ENCODE peak calls at places on chromosome 21, in eight cellular contexts. J is GM03348; F is choroid plexus epithelial cell; B is OCI-LY7; T is activated naive CD4-positive, alpha-beta T cell treated with Interleukin-2 at 50 U/mL for 16 hours; Y is effector memory CD4-positive, alpha-beta T cell; A is NCI-H1436; I is NAMALWA. V is an unnamed sample.

GRCh38 chr21:45456836-45457160 is 51.8 kb downstream of the COL18A1 start:
- DNase-seq in J (no peak), F (no peak), B (no peak), T (no peak), Y (no peak), A (no peak), I (no peak), V (no peak)

GRCh38 chr21:26846036-26846931 is 1.1 kb upstream of the ADAMTS1 start:
- DNase-seq in J (peak), F (peak), B (no peak), T (no peak), Y (no peak), A (no peak), I (no peak), V (peak)

GRCh38 chr21:42262826-42263225 is 43.9 kb downstream of the ABCG1 start:
- DNase-seq in J (no peak), F (peak), B (no peak), T (no peak), Y (no peak), A (no peak), I (no peak), V (peak)

GRCh38 chr21:14321042-14321441 is 61.9 kb downstream of the HSPA13 start:
- DNase-seq in J (peak), F (peak), B (no peak), T (no peak), Y (no peak), A (no peak), I (no peak), V (peak)

GRCh38 chr21:39863111-39863510 is 4.1 kb upstream of the PCP4 start:
- DNase-seq in J (no peak), F (no peak), B (no peak), T (no peak), Y (no peak), A (peak), I (no peak), V (no peak)

GRCh38 chr21:46082638-46083270 is 15.2 kb upstream of the COL6A2 start:
- DNase-seq in J (no peak), F (no peak), B (no peak), T (no peak), Y (no peak), A (no peak), I (no peak), V (no peak)

GRCh38 chr21:43893536-43894205 is 28.6 kb downstream of the AGPAT3 start:
- DNase-seq in J (no peak), F (no peak), B (no peak), T (peak), Y (no peak), A (no peak), I (no peak), V (no peak)

GRCh38 chr21:34567574-34567973 is 47.3 kb downstream of the RCAN1 start:
- DNase-seq in J (no peak), F (no peak), B (no peak), T (no peak), Y (no peak), A (no peak), I (no peak), V (no peak)

GRCh38 chr21:35239811-35240219 is 190.7 kb upstream of the RUNX1 start:
- DNase-seq in J (no peak), F (no peak), B (no peak), T (no peak), Y (no peak), A (peak), I (no peak), V (no peak)

GRCh38 chr21:39083377-39084008 is 99.8 kb downstream of the PSMG1 start:
- DNase-seq in J (no peak), F (peak), B (no peak), T (no peak), Y (no peak), A (no peak), I (no peak), V (no peak)

V was measured in IMR-90.